ENCODE peak calls at places on chromosomes 13 and 19, in five cellular contexts. I, H, O, L and Y are unnamed samples.

GRCh38 chr13:75256922-75257321 is 225.0 kb downstream of the TBC1D4 start:
- DNase-seq in I (no peak), H (no peak), O (no peak), L (peak; percentile 45), Y (peak; percentile 85)

GRCh38 chr13:77896977-77897376 is 21.7 kb downstream of the EDNRB start:
- DNase-seq in I (no peak), H (no peak), O (no peak), L (no peak), Y (no peak)

GRCh38 chr19:47232422-47233211 is 1.6 kb upstream of the BBC3 start:
- DNase-seq in I (no peak), H (no peak), O (peak; percentile 53), L (peak; percentile 79), Y (peak; percentile 96)

GRCh38 chr13:96771501-96772367 is 222.5 kb downstream of the OXGR1 start:
- DNase-seq in I (peak; percentile 6), H (no peak), O (no peak), L (no peak), Y (peak; percentile 79)

GRCh38 chr13:43244482-43244881 is 221.1 kb downstream of the DNAJC15 start:
- DNase-seq in I (no peak), H (no peak), O (no peak), L (no peak), Y (no peak)

GRCh38 chr19:8610041-8610927 is at the start of gene ADAMTS10:
- DNase-seq in I (peak; percentile 70), H (no peak), O (peak; percentile 40), L (peak; percentile 63), Y (no peak)

GRCh38 chr19:13154911-13155471 is 4.8 kb downstream of the IER2 start:
- DNase-seq in I (peak; percentile 62), H (peak; percentile 96), O (peak; percentile 95), L (peak; percentile 65), Y (peak; percentile 80)

GRCh38 chr13:110643768-110644421 is 28.6 kb downstream of the NAXD start:
- DNase-seq in I (no peak), H (no peak), O (no peak), L (no peak), Y (no peak)

GRCh38 chr19:48123907-48124675 is 13.5 kb upstream of the PLA2G4C start:
- DNase-seq in I (no peak), H (no peak), O (no peak), L (peak; percentile 91), Y (peak; percentile 91)

GRCh38 chr13:79898202-79898826 is 417.4 kb downstream of the NDFIP2 start:
- DNase-seq in I (no peak), H (no peak), O (no peak), L (no peak), Y (no peak)

GRCh38 chr13:74715718-74716117 is 581.5 kb upstream of the KLF12 start:
- DNase-seq in I (no peak), H (no peak), O (no peak), L (no peak), Y (peak; percentile 36)

GRCh38 chr19:49333426-49334288 is 1.5 kb upstream of the CD37 start:
- DNase-seq in I (peak; percentile 62), H (peak; percentile 34), O (no peak), L (no peak), Y (no peak)

GRCh38 chr13:48110930-48111721 is 16.2 kb upstream of the MED4 start:
- DNase-seq in I (no peak), H (no peak), O (peak; percentile 12), L (peak; percentile 49), Y (no peak)

GRCh38 chr13:40101708-40102359 is 446.4 kb downstream of the COG6 start:
- DNase-seq in I (no peak), H (no peak), O (no peak), L (no peak), Y (no peak)

GRCh38 chr13:40103864-40104263 is 448.4 kb downstream of the COG6 start:
- DNase-seq in I (no peak), H (no peak), O (no peak), L (no peak), Y (no peak)

GRCh38 chr13:40102360-40102727 is 446.9 kb downstream of the COG6 start:
- DNase-seq in I (no peak), H (no peak), O (no peak), L (no peak), Y (no peak)

DNA sequence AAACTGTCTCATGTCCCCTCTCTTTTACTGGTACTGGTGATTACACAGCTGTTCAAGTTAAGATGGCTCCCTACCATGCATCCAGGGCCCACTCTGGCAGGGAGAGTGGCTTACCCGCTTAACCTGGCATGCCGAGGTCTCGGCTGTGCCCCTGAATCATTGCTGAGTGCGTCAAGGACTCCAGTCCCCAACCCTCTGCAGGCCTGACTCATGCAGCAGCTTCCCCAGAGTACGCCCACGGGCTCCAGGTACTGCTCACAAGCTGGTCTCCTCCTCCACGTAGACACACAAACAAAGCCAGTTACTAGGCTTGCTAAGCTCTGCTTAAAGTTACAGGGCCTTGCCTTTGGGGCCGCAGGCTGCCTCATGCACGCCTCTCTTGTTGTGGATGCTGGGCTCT is 447.4 kb downstream of the COG6 start:
- DNase-seq in I (no peak), H (no peak), O (no peak), L (peak; percentile 98), Y (peak; percentile 87)
- H3K27ac ChIP-seq in I (no peak overlapping the region), H (no peak overlapping the region), O (no peak overlapping the region), L (no peak overlapping the region), Y (peak overlapping the region; percentile 62)

DNA sequence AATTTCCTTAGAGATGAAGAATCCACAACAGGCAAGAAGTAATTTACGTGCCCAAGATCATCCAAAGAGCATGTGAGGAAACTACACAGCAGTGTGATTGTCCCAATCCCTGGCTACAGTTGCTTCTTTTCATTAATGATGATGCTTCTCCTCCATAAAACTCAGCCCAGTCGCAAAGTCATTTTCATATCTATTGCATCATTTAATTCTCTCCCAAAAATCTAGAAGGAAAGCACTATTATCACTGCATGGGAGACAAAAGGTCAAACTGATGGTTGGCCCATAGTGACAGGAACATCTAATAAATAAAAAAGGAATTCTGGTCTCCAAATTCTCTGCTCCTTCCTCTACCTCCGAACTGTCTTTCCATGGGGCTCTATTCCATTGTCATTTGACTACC is 103.5 kb upstream of the SERP2 start:
- DNase-seq in I (no peak), H (no peak), O (no peak), L (no peak), Y (no peak)
- H3K27ac ChIP-seq in I (no peak overlapping the region), H (peak overlapping the region; percentile 83), O (no peak overlapping the region), L (no peak overlapping the region), Y (no peak overlapping the region)

GRCh38 chr13:57666554-57666953 is 35.0 kb downstream of the PCDH17 start:
- DNase-seq in I (no peak), H (no peak), O (no peak), L (no peak), Y (no peak)

GRCh38 chr13:57673197-57673596 is 41.7 kb downstream of the PCDH17 start:
- DNase-seq in I (no peak), H (no peak), O (peak; percentile 9), L (no peak), Y (no peak)

DNA sequence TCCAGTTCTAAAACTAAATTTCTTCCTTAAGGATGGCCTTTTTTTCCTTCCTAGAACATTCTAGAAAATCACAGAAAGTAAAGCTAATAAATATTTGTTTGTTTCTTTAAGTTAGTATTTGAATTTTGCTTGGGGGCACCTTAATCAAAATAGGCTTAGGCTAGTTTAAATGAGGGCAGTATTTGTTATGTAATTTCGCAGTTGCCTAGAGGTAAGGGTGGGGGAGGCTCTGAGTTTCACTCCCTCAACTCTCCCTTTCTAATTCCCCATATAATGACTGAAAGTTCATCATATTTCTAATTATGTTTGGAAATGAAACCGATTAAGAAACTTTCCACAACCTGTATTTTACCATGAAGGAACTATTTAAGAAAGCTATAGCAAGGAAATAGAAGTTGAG is 40.6 kb downstream of the PCDH17 start:
- DNase-seq in I (no peak), H (no peak), O (no peak), L (no peak), Y (no peak)
- H3K27ac ChIP-seq in I (no peak overlapping the region), H (no peak overlapping the region), O (no peak overlapping the region), L (no peak overlapping the region), Y (no peak overlapping the region)

GRCh38 chr13:45949161-45949560 is 97.6 kb upstream of the SIAH3 start:
- DNase-seq in I (no peak), H (no peak), O (no peak), L (peak; percentile 82), Y (no peak)
- H3K27ac ChIP-seq in I (no peak overlapping the region), H (no peak overlapping the region), O (no peak overlapping the region), L (no peak overlapping the region), Y (no peak overlapping the region)